ENCODE peak calls at places on chromosomes 16 and 17, in nine cellular contexts. V, T, S, Q, F, I, L, D and E are unnamed samples. For H3K27me3, the result is how much of the 10 kb centered on the place peaks cover.

GRCh38 chr16:57001026-57001669 is 11.8 kb downstream of the NLRC5 start:
- DNase-seq in Q (no peak), T (no peak), V (no peak), D (no peak), L (no peak), I (no peak), S (no peak), F (no peak), E (no peak)

GRCh38 chr16:8346291-8346690 is 244.0 kb downstream of the TMEM114 start:
- DNase-seq in S (peak), F (no peak), L (no peak), Q (no peak), V (no peak), I (no peak), T (no peak), D (no peak), E (no peak)

GRCh38 chr16:5619314-5619713 is 521.7 kb upstream of the EEF2KMT start:
- DNase-seq in Q (no peak), V (no peak), S (no peak), D (no peak), L (no peak), F (no peak), T (no peak), I (no peak), E (no peak)

GRCh38 chr17:44677136-44677535 is 12.4 kb downstream of the CCDC43 start:
- DNase-seq in F (no peak), D (no peak), L (no peak), T (no peak), Q (peak), I (no peak), V (no peak), S (no peak), E (peak)

GRCh38 chr17:12922120-12922519 is 95.7 kb downstream of the ELAC2 start:
- DNase-seq in F (no peak), S (no peak), V (no peak), D (no peak), L (no peak), Q (no peak), T (no peak), I (no peak), E (no peak)

GRCh38 chr16:73093146-73094144 is 45.5 kb upstream of the ZFHX3 start:
- DNase-seq in Q (peak), V (no peak), S (no peak), L (no peak), T (peak), F (no peak), D (no peak), I (no peak), E (no peak)

GRCh38 chr17:728911-729310 is 3.5 kb upstream of the TLCD3A start:
- DNase-seq in L (no peak), F (no peak), V (no peak), D (no peak), I (no peak), S (no peak), Q (no peak), T (no peak), E (no peak)

GRCh38 chr16:80599466-80599865 is 58.7 kb downstream of the DYNLRB2 start:
- DNase-seq in F (no peak), S (no peak), D (no peak), Q (peak), L (no peak), T (no peak), I (no peak), V (no peak), E (peak)

GRCh38 chr16:56606688-56607618 is 1.4 kb upstream of the MT2A start:
- DNase-seq in V (peak), T (peak), D (peak), I (peak), F (no peak), Q (peak), S (peak), L (peak), E (peak)

GRCh38 chr17:57379237-57380054 is 123.1 kb downstream of the MSI2 start:
- DNase-seq in Q (peak), S (peak), L (no peak), I (no peak), F (no peak), D (peak), V (no peak), T (no peak), E (no peak)

GRCh38 chr17:36608794-36609497 is 7.6 kb downstream of the MRM1 start:
- DNase-seq in T (no peak), D (peak), F (no peak), S (peak), L (peak), V (no peak), I (peak), Q (peak), E (no peak)

DNA sequence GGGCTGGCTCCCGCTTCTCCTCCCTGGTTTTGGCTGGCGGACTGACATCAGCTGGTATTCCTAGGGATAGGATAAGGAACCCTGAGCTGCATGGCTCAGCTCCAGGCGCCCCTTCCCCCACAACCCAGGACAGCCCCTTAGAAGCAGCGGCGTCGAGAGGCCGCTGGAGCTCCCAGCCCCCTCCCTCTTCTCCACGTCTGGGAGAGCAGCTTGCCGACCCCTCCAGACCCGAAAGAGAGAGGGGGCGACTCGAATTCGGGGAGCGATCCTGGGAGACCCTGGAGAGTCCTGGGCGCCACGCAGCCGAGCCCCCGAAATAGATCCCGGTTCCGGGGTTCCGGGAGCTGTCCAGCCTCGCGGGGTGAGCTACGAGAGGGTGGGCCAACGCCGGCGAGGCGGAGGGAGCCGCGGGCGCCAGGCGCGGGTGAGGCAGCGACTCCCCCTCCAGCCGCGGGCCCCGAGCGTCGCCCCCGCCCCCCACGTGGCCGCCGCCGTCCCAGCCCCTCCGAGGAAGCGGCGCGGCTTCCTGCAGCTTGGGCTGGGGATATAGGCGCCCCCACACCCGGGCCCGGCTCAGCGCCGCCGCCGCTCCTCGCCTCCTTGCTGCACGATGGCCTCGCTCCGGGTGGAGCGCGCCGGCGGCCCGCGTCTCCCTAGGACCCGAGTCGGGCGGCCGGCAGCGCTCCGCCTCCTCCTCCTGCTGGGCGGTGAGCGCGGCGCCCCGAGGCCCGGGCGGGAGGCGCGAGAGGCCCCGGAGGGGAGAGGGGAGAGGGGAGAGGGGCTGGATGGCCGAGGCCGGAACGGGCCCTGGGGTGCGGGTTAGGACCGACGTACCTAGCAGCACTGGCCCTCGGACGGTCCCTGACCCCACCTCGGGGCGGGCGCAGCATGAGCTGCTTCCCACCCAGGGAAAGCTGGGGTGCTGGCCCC is at the start of gene RAMP2:
- DNase-seq in V (no peak), T (no peak), I (no peak), F (no peak), Q (peak), D (peak), L (no peak), S (peak), E (no peak)
- H3K4me3 ChIP-seq in V (peak), T (peak), I (peak), F (peak), Q (peak), D (peak), L (peak), S (peak), E (peak)

DNA sequence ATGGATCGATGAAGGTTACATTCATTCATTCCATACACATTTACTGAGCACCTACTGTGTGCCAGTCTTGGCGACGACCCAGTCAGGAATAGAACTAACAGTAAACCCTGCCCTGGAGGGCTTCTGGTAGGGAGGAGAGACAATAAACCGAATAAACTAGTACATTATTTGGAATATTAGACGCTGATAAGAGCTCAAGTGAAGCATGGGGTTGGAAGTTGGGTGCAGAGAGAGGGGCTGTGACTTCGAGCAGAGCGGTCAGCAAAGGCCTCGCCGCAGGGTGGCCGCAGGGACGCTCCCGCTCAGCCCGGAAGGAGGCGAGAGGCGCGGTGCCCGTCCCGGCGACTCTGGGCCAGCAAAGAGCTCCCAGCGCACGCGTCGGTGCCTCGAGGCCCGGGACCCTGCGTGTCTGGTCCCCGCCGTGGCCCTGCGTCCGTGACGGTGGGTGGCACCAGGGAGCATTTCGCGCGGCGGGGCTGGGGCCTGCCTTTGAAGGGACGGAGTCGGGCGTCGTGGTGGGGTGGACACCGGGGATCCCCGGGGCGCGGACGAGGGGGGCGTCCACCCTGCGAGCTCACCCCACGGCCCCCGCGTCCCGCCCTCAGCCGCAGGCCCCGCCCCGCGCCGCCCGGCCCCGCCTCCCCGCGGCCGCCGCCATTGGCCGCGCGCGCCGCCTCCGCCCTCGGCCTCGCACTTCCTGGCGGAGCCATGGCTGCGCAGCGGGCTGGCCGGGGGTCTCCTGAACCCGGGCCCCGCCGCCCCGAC is at the start of gene KLHL36:
- DNase-seq in I (peak), D (peak), F (no peak), Q (no peak), V (peak), S (peak), T (no peak), L (peak), E (no peak)
- TF ChIP-seq CTCF in I (no peak), D (no peak), F (no peak), Q (no peak), V (no peak), S (no peak), T (no peak), L (no peak), E (no peak)

GRCh38 chr17:32992360-32993033 is 850 bp downstream of the SPACA3 start:
- DNase-seq in I (no peak), F (no peak), L (no peak), V (no peak), T (no peak), Q (no peak), S (no peak), D (no peak), E (no peak)

GRCh38 chr17:32998111-32998892 is 6.7 kb downstream of the SPACA3 start:
- DNase-seq in Q (peak), I (peak), F (peak), L (peak), D (peak), T (peak), S (peak), V (peak), E (peak)

GRCh38 chr17:32995416-32995815 is 3.8 kb downstream of the SPACA3 start:
- DNase-seq in D (no peak), V (no peak), F (no peak), Q (no peak), T (no peak), I (no peak), L (no peak), S (no peak), E (no peak)

GRCh38 chr17:32998893-32999240 is 7.2 kb downstream of the SPACA3 start:
- DNase-seq in Q (peak), S (no peak), D (no peak), F (no peak), I (no peak), L (no peak), T (no peak), V (no peak), E (peak)

GRCh38 chr17:32993977-32994376 is 2.3 kb downstream of the SPACA3 start:
- DNase-seq in F (no peak), Q (no peak), D (no peak), I (no peak), V (no peak), L (no peak), T (no peak), S (no peak), E (no peak)
- H3K27me3 ChIP-seq in F (under half), Q (under half), D (under half), I (under half), V (under half), L (under half), T (under half), S (under half), E (under half)

DNA sequence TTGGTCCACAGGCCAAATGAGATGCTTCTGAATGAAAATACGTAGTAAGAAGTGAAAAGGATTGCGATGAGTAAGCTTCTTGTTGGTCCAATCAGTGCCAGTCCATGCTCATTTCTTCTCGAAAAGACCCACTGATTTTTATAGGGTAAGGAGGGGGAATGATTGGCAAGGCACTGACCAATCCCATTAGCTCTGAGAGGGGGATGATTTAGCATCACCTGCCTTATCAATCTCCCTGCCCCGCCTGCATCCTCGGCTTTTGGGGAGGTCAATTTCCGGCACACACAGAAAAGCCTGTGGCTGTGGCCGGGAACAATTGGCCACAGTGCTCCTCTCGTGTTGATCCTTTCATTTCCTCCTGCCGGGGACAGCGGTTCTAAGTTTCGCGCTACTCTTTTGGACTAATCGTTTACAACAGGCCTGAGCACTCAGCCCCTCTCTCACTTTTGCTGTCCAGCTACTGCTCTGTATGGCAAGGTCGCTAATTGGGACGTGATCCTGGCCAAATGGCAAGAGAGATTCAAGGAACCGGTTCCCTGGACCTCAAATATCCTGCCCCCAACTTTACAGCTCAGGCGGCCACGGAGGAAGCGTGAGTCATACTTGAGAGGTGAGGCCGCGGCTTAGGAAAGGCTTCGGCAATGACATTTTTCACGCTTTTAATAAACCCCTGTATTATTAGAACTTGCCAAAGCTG is 43.1 kb downstream of the TBX4 start:
- DNase-seq in T (no peak), I (no peak), L (no peak), D (no peak), V (no peak), S (no peak), Q (peak), F (no peak), E (no peak)
- H3K4me3 ChIP-seq in T (no peak), I (no peak), L (no peak), D (no peak), V (no peak), S (no peak), Q (no peak), F (peak), E (no peak)

GRCh38 chr17:76107507-76107906 is 3.9 kb upstream of the EXOC7 start:
- DNase-seq in I (no peak), V (no peak), D (no peak), S (no peak), L (peak), F (no peak), Q (no peak), T (no peak), E (no peak)
- TF ChIP-seq CTCF in I (no peak), V (no peak), D (no peak), S (no peak), L (no peak), F (no peak), Q (no peak), T (no peak), E (peak)

DNA sequence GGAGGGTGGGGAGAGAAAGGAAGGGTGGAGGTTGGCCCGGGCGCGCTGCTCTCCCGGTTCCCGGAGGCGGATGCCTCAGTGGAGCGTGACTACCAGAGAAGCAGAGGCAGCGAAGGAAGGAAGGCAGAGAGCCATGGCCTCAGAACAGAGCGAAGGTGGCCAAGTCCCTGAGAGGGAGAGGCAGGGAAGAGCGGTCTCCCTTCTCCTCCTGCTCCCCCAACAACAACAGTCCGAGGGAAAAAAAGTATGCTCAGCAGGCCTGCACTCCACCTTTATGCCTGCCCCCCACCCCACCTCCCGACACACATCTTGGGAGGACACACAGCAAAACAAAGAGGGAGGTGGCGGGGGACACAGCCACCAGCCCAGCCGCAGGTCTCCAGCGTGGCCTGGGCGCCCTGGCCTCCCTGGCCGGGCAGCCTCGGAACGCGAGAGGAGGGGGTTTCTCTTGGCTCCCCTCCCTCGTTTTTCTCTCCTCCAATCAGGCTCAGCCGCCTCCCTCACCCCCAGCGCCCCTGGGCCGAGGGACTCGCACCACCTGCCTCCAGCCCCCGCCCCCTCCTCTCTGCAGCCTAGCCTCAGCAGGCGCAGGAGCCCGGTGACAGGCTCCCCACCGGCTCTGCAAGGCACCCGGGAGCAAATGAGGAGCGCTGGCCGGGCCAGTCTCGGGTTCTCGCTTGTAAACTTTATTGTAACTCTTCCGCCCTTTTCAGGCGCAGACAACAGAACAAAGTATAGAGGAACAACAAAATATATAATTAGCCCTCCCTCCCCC is 1.1 kb upstream of the HOXB7 start:
- DNase-seq in I (no peak), Q (no peak), D (no peak), F (no peak), S (peak), L (no peak), V (no peak), T (no peak), E (no peak)
- H3K27me3 ChIP-seq in I (under half), Q (under half), D (under half), F (under half), S (half or more), L (half or more), V (under half), T (under half), E (half or more)

GRCh38 chr16:1153480-1154160 is 714 bp downstream of the CACNA1H start:
- DNase-seq in L (no peak), V (no peak), F (no peak), D (no peak), I (no peak), Q (peak), T (no peak), S (no peak), E (no peak)
- H3K4me3 ChIP-seq in L (peak), V (no peak), F (peak), D (peak), I (peak), Q (no peak), T (peak), S (peak), E (no peak)

GRCh38 chr17:59561042-59561441 is 4.4 kb upstream of the DHX40 start:
- DNase-seq in D (no peak), F (no peak), Q (no peak), S (peak), V (no peak), T (no peak), L (no peak), I (no peak), E (no peak)
- TF ChIP-seq CTCF in D (no peak), F (peak), Q (peak), S (peak), V (no peak), T (no peak), L (peak), I (no peak), E (peak)

DNA sequence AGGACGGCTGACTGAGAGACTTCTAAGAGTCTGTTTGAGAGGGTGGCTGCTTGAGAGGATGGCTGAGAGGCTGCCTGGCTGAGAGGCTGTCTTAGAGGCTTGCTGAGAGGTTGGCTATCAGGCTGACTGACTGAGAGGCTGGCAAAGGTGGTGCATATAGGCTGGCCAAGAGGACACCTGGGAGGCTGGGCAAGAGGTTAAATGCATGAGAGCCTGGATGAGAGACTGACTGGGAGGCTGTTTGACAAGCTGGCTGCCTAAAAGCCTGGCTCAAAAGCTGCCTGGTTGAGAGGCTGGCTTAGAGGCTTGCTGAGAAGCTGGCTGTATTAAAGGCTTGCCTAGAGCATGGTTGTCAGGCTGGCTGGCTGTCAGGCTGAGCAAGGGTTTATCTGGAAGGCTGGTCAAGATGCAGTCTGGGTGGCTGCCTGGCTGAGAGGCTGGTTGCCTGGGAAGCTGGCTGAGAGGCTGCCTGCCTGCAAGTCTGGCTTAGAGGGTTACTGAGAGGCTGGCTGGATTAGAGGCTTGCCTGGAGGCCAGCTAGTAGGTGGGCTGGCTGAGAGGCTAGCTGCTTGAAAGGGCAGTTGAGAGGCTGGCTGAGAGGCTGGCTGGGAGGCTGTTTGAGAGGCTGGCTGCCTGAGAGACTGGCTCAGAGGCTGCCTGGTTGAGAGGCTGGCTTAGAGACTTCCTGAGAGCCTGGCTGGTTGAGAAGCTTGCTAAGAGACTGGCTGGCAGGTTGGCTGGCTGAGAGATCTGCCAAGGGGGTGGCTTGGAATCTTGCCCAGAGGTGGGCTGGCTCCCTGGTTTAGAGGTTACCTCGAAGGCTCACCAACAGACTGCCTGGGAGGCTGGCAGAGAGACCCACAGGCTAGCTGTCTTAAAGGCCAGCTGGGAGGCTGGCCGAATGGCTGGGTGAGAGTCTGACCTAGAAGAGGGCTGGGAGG is 38.3 kb upstream of the ACSM2B start:
- DNase-seq in V (peak), I (no peak), S (no peak), Q (no peak), F (no peak), D (no peak), L (peak), T (no peak), E (no peak)
- H3K27me3 ChIP-seq in V (under half), I (under half), S (under half), Q (under half), F (under half), D (under half), L (under half), T (under half), E (under half)

GRCh38 chr17:34665150-34665802 is 85.9 kb downstream of the TMEM132E start:
- DNase-seq in V (no peak), Q (no peak), I (no peak), F (no peak), D (no peak), S (peak), L (no peak), T (no peak), E (no peak)
- H3K4me3 ChIP-seq in V (no peak), Q (no peak), I (no peak), F (no peak), D (no peak), S (peak), L (no peak), T (no peak), E (no peak)